ENCODE peak calls at places on chromosomes 4 and X, in seven cellular contexts. M is activated CD8-positive, alpha-beta T cell treated with anti-CD3 and anti-CD28 coated beads, Interleukin-2, amount 10 ng/mL, durations not matched to agents 7 days and 5 days; X is GM12878; G is activated naive CD4-positive, alpha-beta T cell treated with anti-CD3 and anti-CD28 coated beads, Interleukin-2, amount 50 U/mL, for 72 hours; Q is stimulated activated naive CD8-positive, alpha-beta T cell treated with anti-CD3 and anti-CD28 coated beads, Interleukin-15, Interleukin-2, amounts not matched to agents 100 U/mL and 50 U/mL, for 24 hours; B is A549; P is stimulated activated memory B cell treated with anti-CD40 and anti-IgM and Interleukin-4, amounts not matched to agents 10 μg/mL and 1 μg/mL and 100 μg/mL, for 72 hours. A is an unnamed sample.

GRCh38 chr4:3724319-3725231 is 41.6 kb upstream of the ADRA2C start:
- ATAC-seq in M (no peak), X (no peak), G (no peak), Q (no peak), B (no peak), P (no peak), A (peak; percentile 64)

GRCh38 chr4:146186556-146186955 is 11.0 kb downstream of the LSM6 start:
- ATAC-seq in M (no peak), X (no peak), G (no peak), Q (no peak), B (no peak), P (no peak), A (no peak)

GRCh38 chrX:71224969-71225368 is 1.9 kb downstream of the GJB1 start:
- ATAC-seq in M (no peak), X (no peak), G (no peak), Q (no peak), B (peak; percentile 26), P (no peak), A (no peak)

GRCh38 chrX:20374866-20375530 is 108.3 kb upstream of the RPS6KA3 start:
- ATAC-seq in M (no peak), X (no peak), G (no peak), Q (no peak), B (no peak), P (peak; percentile 76), A (no peak)

GRCh38 chrX:121036951-121037350 is 10.5 kb upstream of the GLUD2 start:
- ATAC-seq in M (no peak), X (no peak), G (peak; percentile 22), Q (no peak), B (no peak), P (no peak), A (peak; percentile 76)

GRCh38 chrX:55754861-55755294 is 37.3 kb downstream of the RRAGB start:
- ATAC-seq in M (no peak), X (peak; percentile 97), G (peak; percentile 92), Q (peak; percentile 79), B (no peak), P (peak; percentile 82), A (peak; percentile 74)

GRCh38 chrX:104253567-104254441 is 929 bp downstream of the ESX1 start:
- ATAC-seq in M (no peak), X (no peak), G (no peak), Q (no peak), B (peak; percentile 79), P (no peak), A (no peak)

GRCh38 chrX:71650333-71650969 is 16.9 kb upstream of the LOC101059915 start:
- ATAC-seq in M (peak; percentile 93), X (peak; percentile 96), G (peak; percentile 95), Q (peak; percentile 96), B (peak; percentile 83), P (peak; percentile 82), A (peak; percentile 55)

GRCh38 chr4:11182586-11183357 is 245.9 kb downstream of the HS3ST1 start:
- ATAC-seq in M (no peak), X (no peak), G (no peak), Q (no peak), B (no peak), P (no peak), A (peak; percentile 38)

GRCh38 chr4:188015025-188015778 is 19.6 kb downstream of the ZFP42 start:
- ATAC-seq in M (no peak), X (no peak), G (no peak), Q (no peak), B (peak; percentile 68), P (no peak), A (no peak)

GRCh38 chr4:7124643-7125442 is 57.0 kb upstream of the GRPEL1 start:
- ATAC-seq in M (no peak), X (no peak), G (no peak), Q (no peak), B (peak; percentile 58), P (no peak), A (peak; percentile 70)

GRCh38 chrX:132612990-132613564 is 124.2 kb upstream of the MBNL3 start:
- ATAC-seq in M (no peak), X (peak; percentile 85), G (peak; percentile 55), Q (peak; percentile 65), B (peak; percentile 75), P (no peak), A (no peak)

GRCh38 chr4:22762548-22762947 is 69.8 kb downstream of the GBA3 start:
- ATAC-seq in M (no peak), X (no peak), G (no peak), Q (no peak), B (no peak), P (no peak), A (no peak)

GRCh38 chr4:140266958-140267568 is 106.4 kb upstream of the SCOC start:
- ATAC-seq in M (no peak), X (no peak), G (peak; percentile 39), Q (peak; percentile 77), B (no peak), P (no peak), A (no peak)

GRCh38 chr4:105399535-105400161 is 74.2 kb downstream of the PPA2 start:
- ATAC-seq in M (no peak), X (no peak), G (peak; percentile 59), Q (no peak), B (peak; percentile 83), P (no peak), A (no peak)

GRCh38 chrX:111756486-111756885 is 75.5 kb downstream of the ALG13 start:
- ATAC-seq in M (no peak), X (no peak), G (no peak), Q (no peak), B (no peak), P (no peak), A (no peak)

GRCh38 chr4:139266208-139266582 is 13.8 kb downstream of the MGARP start:
- ATAC-seq in M (no peak), X (no peak), G (no peak), Q (no peak), B (peak; percentile 53), P (no peak), A (no peak)

GRCh38 chr4:183617075-183617474 is 41.9 kb downstream of the RWDD4 start:
- ATAC-seq in M (no peak), X (no peak), G (no peak), Q (no peak), B (no peak), P (no peak), A (no peak)

GRCh38 chrX:12887141-12887540 is 19.3 kb upstream of the TLR8 start:
- ATAC-seq in M (no peak), X (no peak), G (no peak), Q (no peak), B (no peak), P (no peak), A (no peak)

GRCh38 chr4:115360441-115360840 is 247.0 kb upstream of the NDST4 start:
- ATAC-seq in M (no peak), X (no peak), G (no peak), Q (no peak), B (no peak), P (no peak), A (no peak)

GRCh38 chr4:148016063-148016637 is 284.3 kb downstream of the ARHGAP10 start:
- ATAC-seq in M (no peak), X (no peak), G (no peak), Q (no peak), B (no peak), P (no peak), A (no peak)

GRCh38 chrX:15863944-15864491 is 9.4 kb upstream of the AP1S2 start:
- ATAC-seq in M (no peak), X (peak; percentile 22), G (no peak), Q (no peak), B (no peak), P (no peak), A (no peak)